ENCODE peak calls at places on chromosomes 11 and 22, in seven cellular contexts. Q, K, E, B, V, O and P are unnamed samples.

GRCh38 chr11:32870676-32871075 is 21.9 kb upstream of the QSER1 start:
- DNase-seq in Q (peak), K (no peak), E (peak), B (peak), V (peak), O (no peak), P (peak)

GRCh38 chr11:44096360-44097188 is 1.1 kb downstream of the EXT2 start:
- DNase-seq in Q (no peak), K (no peak), E (peak), B (no peak), V (peak), O (no peak), P (no peak)

GRCh38 chr22:36350751-36351594 is 36.8 kb downstream of the MYH9 start:
- DNase-seq in Q (no peak), K (peak), E (no peak), B (no peak), V (no peak), O (no peak), P (no peak)

GRCh38 chr11:128506999-128507591 is 80.3 kb downstream of the ETS1 start:
- DNase-seq in Q (no peak), K (peak), E (no peak), B (no peak), V (peak), O (no peak), P (no peak)

GRCh38 chr22:46714550-46714949 is 23.5 kb downstream of the CERK start:
- DNase-seq in Q (no peak), K (peak), E (no peak), B (no peak), V (no peak), O (no peak), P (no peak)

GRCh38 chr11:65625628-65626342 is 10.2 kb downstream of the PCNX3 start:
- DNase-seq in Q (no peak), K (no peak), E (peak), B (peak), V (no peak), O (no peak), P (no peak)

GRCh38 chr11:129013737-129014475 is 71.2 kb upstream of the TP53AIP1 start:
- DNase-seq in Q (no peak), K (peak), E (no peak), B (no peak), V (no peak), O (no peak), P (no peak)

GRCh38 chr22:23411739-23412138 is 168.4 kb downstream of the IGLL1 start:
- DNase-seq in Q (no peak), K (no peak), E (peak), B (no peak), V (no peak), O (no peak), P (no peak)

GRCh38 chr22:21762712-21763581 is 27.4 kb upstream of the YPEL1 start:
- DNase-seq in Q (no peak), K (no peak), E (no peak), B (no peak), V (no peak), O (peak), P (no peak)

GRCh38 chr22:45292675-45293402 is 8.1 kb downstream of the UPK3A start:
- DNase-seq in Q (peak), K (no peak), E (no peak), B (no peak), V (no peak), O (no peak), P (no peak)

GRCh38 chr22:37661160-37661924 is 2.8 kb downstream of the PDXP start:
- DNase-seq in Q (peak), K (peak), E (peak), B (peak), V (peak), O (no peak), P (peak)

GRCh38 chr22:44180706-44181032 is at the start of gene PARVG:
- DNase-seq in Q (no peak), K (no peak), E (peak), B (no peak), V (no peak), O (peak), P (no peak)

GRCh38 chr11:17986711-17987220 is 26.1 kb downstream of the SERGEF start:
- DNase-seq in Q (no peak), K (no peak), E (no peak), B (no peak), V (no peak), O (no peak), P (no peak)

GRCh38 chr22:50422961-50423815 is 51.6 kb downstream of the SBF1 start:
- DNase-seq in Q (no peak), K (no peak), E (no peak), B (no peak), V (no peak), O (no peak), P (no peak)

GRCh38 chr11:96643173-96643572 is 253.4 kb downstream of the JRKL start:
- DNase-seq in Q (no peak), K (no peak), E (no peak), B (no peak), V (no peak), O (no peak), P (no peak)

GRCh38 chr11:88553204-88553603 is 215.7 kb upstream of the CTSC start:
- DNase-seq in Q (no peak), K (no peak), E (no peak), B (no peak), V (no peak), O (no peak), P (no peak)

GRCh38 chr11:33500865-33501479 is 199.7 kb downstream of the C11orf91 start:
- DNase-seq in Q (peak), K (peak), E (no peak), B (no peak), V (peak), O (no peak), P (no peak)

GRCh38 chr22:37556750-37557149 is 3.5 kb upstream of the CDC42EP1 start:
- DNase-seq in Q (no peak), K (no peak), E (no peak), B (peak), V (no peak), O (no peak), P (no peak)

GRCh38 chr22:19003518-19003917 is 67.4 kb upstream of the PRODH start:
- DNase-seq in Q (no peak), K (no peak), E (no peak), B (no peak), V (no peak), O (no peak), P (no peak)

GRCh38 chr22:40388231-40388630 is 17.8 kb downstream of the SGSM3 start:
- DNase-seq in Q (no peak), K (no peak), E (no peak), B (no peak), V (no peak), O (no peak), P (peak)

GRCh38 chr22:32050678-32051515 is 7.8 kb downstream of the SLC5A1 start:
- DNase-seq in Q (peak), K (peak), E (no peak), B (peak), V (peak), O (no peak), P (no peak)

GRCh38 chr22:22687638-22688500 is 43.5 kb downstream of the GGTLC2 start:
- DNase-seq in Q (peak), K (peak), E (peak), B (peak), V (peak), O (no peak), P (peak)

GRCh38 chr11:72736452-72737069 is 15.6 kb downstream of the ARAP1 start:
- DNase-seq in Q (peak), K (peak), E (peak), B (no peak), V (peak), O (no peak), P (no peak)

GRCh38 chr11:19868281-19868821 is 155.7 kb downstream of the NAV2 start:
- DNase-seq in Q (no peak), K (peak), E (no peak), B (peak), V (no peak), O (no peak), P (peak)

GRCh38 chr11:76730887-76731286 is 52.3 kb upstream of the TSKU start:
- DNase-seq in Q (no peak), K (no peak), E (no peak), B (no peak), V (no peak), O (no peak), P (no peak)

GRCh38 chr11:66653123-66653522 is 14.6 kb downstream of the RBM4 start:
- DNase-seq in Q (no peak), K (no peak), E (no peak), B (no peak), V (no peak), O (no peak), P (no peak)

GRCh38 chr11:23932485-23932898 is 564.4 kb upstream of the LUZP2 start:
- DNase-seq in Q (peak), K (peak), E (no peak), B (no peak), V (no peak), O (no peak), P (no peak)

GRCh38 chr22:39574779-39575551 is 4.4 kb downstream of the CACNA1I start:
- DNase-seq in Q (no peak), K (peak), E (no peak), B (no peak), V (peak), O (no peak), P (no peak)

GRCh38 chr11:2536440-2536989 is 91.7 kb downstream of the KCNQ1 start:
- DNase-seq in Q (no peak), K (no peak), E (no peak), B (no peak), V (no peak), O (no peak), P (no peak)

GRCh38 chr11:48900131-48900800 is 83.4 kb downstream of the TRIM51G start:
- DNase-seq in Q (no peak), K (no peak), E (no peak), B (no peak), V (no peak), O (no peak), P (no peak)

GRCh38 chr22:30078320-30079311 is 1.6 kb upstream of the HORMAD2 start:
- DNase-seq in Q (no peak), K (no peak), E (no peak), B (peak), V (peak), O (no peak), P (no peak)

GRCh38 chr11:69437001-69437875 is 44.2 kb upstream of the LINC01488 start:
- DNase-seq in Q (no peak), K (peak), E (no peak), B (no peak), V (no peak), O (no peak), P (no peak)

GRCh38 chr11:69088676-69089146 is 40.0 kb downstream of the TPCN2 start:
- DNase-seq in Q (peak), K (peak), E (peak), B (peak), V (peak), O (peak), P (peak)

GRCh38 chr11:113906038-113906437 is 1.4 kb downstream of the HTR3B start:
- DNase-seq in Q (peak), K (peak), E (no peak), B (no peak), V (peak), O (no peak), P (peak)

GRCh38 chr11:45651841-45652745 is 13.3 kb downstream of the CHST1 start:
- DNase-seq in Q (no peak), K (no peak), E (no peak), B (no peak), V (no peak), O (no peak), P (no peak)

GRCh38 chr11:12430912-12431311 is 53.5 kb downstream of the PARVA start:
- DNase-seq in Q (no peak), K (peak), E (no peak), B (no peak), V (no peak), O (no peak), P (no peak)

GRCh38 chr11:7668911-7669310 is 4.4 kb downstream of the CYB5R2 start:
- DNase-seq in Q (no peak), K (no peak), E (no peak), B (no peak), V (no peak), O (no peak), P (no peak)

GRCh38 chr11:39570526-39570925 is 1888.9 kb downstream of the LRRC4C start:
- DNase-seq in Q (peak), K (no peak), E (no peak), B (no peak), V (peak), O (no peak), P (no peak)

GRCh38 chr22:39839917-39840510 is 53.5 kb downstream of the ENTHD1 start:
- DNase-seq in Q (peak), K (no peak), E (peak), B (no peak), V (no peak), O (no peak), P (no peak)